ENCODE peak calls at places on chromosomes 6 and 20, in eight cellular contexts. One of them, this sample, is unnamed.

GRCh38 chr6:169776379-169776778 is 25.0 kb downstream of the ERMARD start:
- DNase-seq in activated T-helper 1 cell treated with anti-CD3 and anti-CD28 coated beads, Interleukin-2, amount 50 U/mL, for 16 hours: no peak
- DNase-seq in renal cortical epithelial cell: no peak
- DNase-seq in GM12865: no peak
- DNase-seq in NCI-H2081 treated with DMSO at 0.1 percent for 48 hours: no peak
- DNase-seq in stomach: no peak
- DNase-seq in endothelial cell: no peak
- DNase-seq in AG09309: no peak
- DNase-seq in this sample: no peak

GRCh38 chr6:167762259-167762962 is 64.3 kb upstream of the AFDN start:
- DNase-seq in activated T-helper 1 cell treated with anti-CD3 and anti-CD28 coated beads, Interleukin-2, amount 50 U/mL, for 16 hours: no peak
- DNase-seq in renal cortical epithelial cell: no peak
- DNase-seq in GM12865: no peak
- DNase-seq in NCI-H2081 treated with DMSO at 0.1 percent for 48 hours: no peak
- DNase-seq in stomach: no peak
- DNase-seq in endothelial cell: no peak
- DNase-seq in AG09309: no peak
- DNase-seq in this sample: no peak

GRCh38 chr6:111503660-111504059 is 20.6 kb upstream of the REV3L start:
- DNase-seq in activated T-helper 1 cell treated with anti-CD3 and anti-CD28 coated beads, Interleukin-2, amount 50 U/mL, for 16 hours: no peak
- DNase-seq in renal cortical epithelial cell: no peak
- DNase-seq in GM12865: no peak
- DNase-seq in NCI-H2081 treated with DMSO at 0.1 percent for 48 hours: no peak
- DNase-seq in stomach: no peak
- DNase-seq in endothelial cell: no peak
- DNase-seq in AG09309: no peak
- DNase-seq in this sample: no peak

GRCh38 chr6:37314803-37315515 is 38.8 kb upstream of the RNF8 start:
- DNase-seq in activated T-helper 1 cell treated with anti-CD3 and anti-CD28 coated beads, Interleukin-2, amount 50 U/mL, for 16 hours: no peak
- DNase-seq in renal cortical epithelial cell: peak
- DNase-seq in GM12865: peak
- DNase-seq in NCI-H2081 treated with DMSO at 0.1 percent for 48 hours: no peak
- DNase-seq in stomach: peak
- DNase-seq in endothelial cell: peak
- DNase-seq in AG09309: no peak
- DNase-seq in this sample: peak

GRCh38 chr20:38260025-38260377 is 534 bp downstream of the KIAA1755 start:
- DNase-seq in activated T-helper 1 cell treated with anti-CD3 and anti-CD28 coated beads, Interleukin-2, amount 50 U/mL, for 16 hours: no peak
- DNase-seq in renal cortical epithelial cell: no peak
- DNase-seq in GM12865: no peak
- DNase-seq in NCI-H2081 treated with DMSO at 0.1 percent for 48 hours: no peak
- DNase-seq in stomach: no peak
- DNase-seq in endothelial cell: no peak
- DNase-seq in AG09309: no peak
- DNase-seq in this sample: no peak

GRCh38 chr6:147135211-147135672 is 69.0 kb upstream of the STXBP5 start:
- DNase-seq in activated T-helper 1 cell treated with anti-CD3 and anti-CD28 coated beads, Interleukin-2, amount 50 U/mL, for 16 hours: no peak
- DNase-seq in renal cortical epithelial cell: peak
- DNase-seq in GM12865: no peak
- DNase-seq in NCI-H2081 treated with DMSO at 0.1 percent for 48 hours: no peak
- DNase-seq in stomach: no peak
- DNase-seq in endothelial cell: no peak
- DNase-seq in AG09309: peak
- DNase-seq in this sample: no peak

GRCh38 chr6:161091972-161092701 is 100.6 kb downstream of the MAP3K4 start:
- DNase-seq in activated T-helper 1 cell treated with anti-CD3 and anti-CD28 coated beads, Interleukin-2, amount 50 U/mL, for 16 hours: no peak
- DNase-seq in renal cortical epithelial cell: peak
- DNase-seq in GM12865: no peak
- DNase-seq in NCI-H2081 treated with DMSO at 0.1 percent for 48 hours: no peak
- DNase-seq in stomach: no peak
- DNase-seq in endothelial cell: no peak
- DNase-seq in AG09309: peak
- DNase-seq in this sample: no peak

GRCh38 chr6:5749016-5749665 is 257.6 kb downstream of the NRN1 start:
- DNase-seq in activated T-helper 1 cell treated with anti-CD3 and anti-CD28 coated beads, Interleukin-2, amount 50 U/mL, for 16 hours: no peak
- DNase-seq in renal cortical epithelial cell: no peak
- DNase-seq in GM12865: no peak
- DNase-seq in NCI-H2081 treated with DMSO at 0.1 percent for 48 hours: no peak
- DNase-seq in stomach: no peak
- DNase-seq in endothelial cell: no peak
- DNase-seq in AG09309: no peak
- DNase-seq in this sample: no peak

GRCh38 chr20:37355252-37356180 is 9.6 kb downstream of the SRC start:
- DNase-seq in activated T-helper 1 cell treated with anti-CD3 and anti-CD28 coated beads, Interleukin-2, amount 50 U/mL, for 16 hours: no peak
- DNase-seq in renal cortical epithelial cell: no peak
- DNase-seq in GM12865: no peak
- DNase-seq in NCI-H2081 treated with DMSO at 0.1 percent for 48 hours: no peak
- DNase-seq in stomach: no peak
- DNase-seq in endothelial cell: no peak
- DNase-seq in AG09309: no peak
- DNase-seq in this sample: no peak

GRCh38 chr6:3232017-3232838 is 4.8 kb upstream of the TUBB2B start:
- DNase-seq in activated T-helper 1 cell treated with anti-CD3 and anti-CD28 coated beads, Interleukin-2, amount 50 U/mL, for 16 hours: no peak
- DNase-seq in renal cortical epithelial cell: no peak
- DNase-seq in GM12865: no peak
- DNase-seq in NCI-H2081 treated with DMSO at 0.1 percent for 48 hours: no peak
- DNase-seq in stomach: no peak
- DNase-seq in endothelial cell: no peak
- DNase-seq in AG09309: no peak
- DNase-seq in this sample: no peak

GRCh38 chr6:132404736-132405135 is 3.5 kb upstream of the MOXD1 start:
- DNase-seq in activated T-helper 1 cell treated with anti-CD3 and anti-CD28 coated beads, Interleukin-2, amount 50 U/mL, for 16 hours: no peak
- DNase-seq in renal cortical epithelial cell: peak
- DNase-seq in GM12865: no peak
- DNase-seq in NCI-H2081 treated with DMSO at 0.1 percent for 48 hours: no peak
- DNase-seq in stomach: no peak
- DNase-seq in endothelial cell: no peak
- DNase-seq in AG09309: no peak
- DNase-seq in this sample: peak

GRCh38 chr20:4891997-4892396 is 109.3 kb downstream of the SLC23A2 start:
- DNase-seq in activated T-helper 1 cell treated with anti-CD3 and anti-CD28 coated beads, Interleukin-2, amount 50 U/mL, for 16 hours: no peak
- DNase-seq in renal cortical epithelial cell: no peak
- DNase-seq in GM12865: no peak
- DNase-seq in NCI-H2081 treated with DMSO at 0.1 percent for 48 hours: no peak
- DNase-seq in stomach: no peak
- DNase-seq in endothelial cell: no peak
- DNase-seq in AG09309: no peak
- DNase-seq in this sample: no peak

GRCh38 chr6:111642463-111643158 is 36.9 kb upstream of the TRAF3IP2 start:
- DNase-seq in activated T-helper 1 cell treated with anti-CD3 and anti-CD28 coated beads, Interleukin-2, amount 50 U/mL, for 16 hours: no peak
- DNase-seq in renal cortical epithelial cell: peak
- DNase-seq in GM12865: peak
- DNase-seq in NCI-H2081 treated with DMSO at 0.1 percent for 48 hours: no peak
- DNase-seq in stomach: peak
- DNase-seq in endothelial cell: peak
- DNase-seq in AG09309: no peak
- DNase-seq in this sample: peak

GRCh38 chr6:38955876-38956275 is 92.7 kb upstream of the GLP1R start:
- DNase-seq in activated T-helper 1 cell treated with anti-CD3 and anti-CD28 coated beads, Interleukin-2, amount 50 U/mL, for 16 hours: no peak
- DNase-seq in renal cortical epithelial cell: no peak
- DNase-seq in GM12865: no peak
- DNase-seq in NCI-H2081 treated with DMSO at 0.1 percent for 48 hours: no peak
- DNase-seq in stomach: no peak
- DNase-seq in endothelial cell: no peak
- DNase-seq in AG09309: no peak
- DNase-seq in this sample: no peak

GRCh38 chr6:90375681-90376439 is 79.2 kb upstream of the BACH2 start:
- DNase-seq in activated T-helper 1 cell treated with anti-CD3 and anti-CD28 coated beads, Interleukin-2, amount 50 U/mL, for 16 hours: no peak
- DNase-seq in renal cortical epithelial cell: peak
- DNase-seq in GM12865: no peak
- DNase-seq in NCI-H2081 treated with DMSO at 0.1 percent for 48 hours: no peak
- DNase-seq in stomach: no peak
- DNase-seq in endothelial cell: no peak
- DNase-seq in AG09309: peak
- DNase-seq in this sample: peak

GRCh38 chr20:23023621-23024187 is 11.4 kb upstream of the SSTR4 start:
- DNase-seq in activated T-helper 1 cell treated with anti-CD3 and anti-CD28 coated beads, Interleukin-2, amount 50 U/mL, for 16 hours: no peak
- DNase-seq in renal cortical epithelial cell: peak
- DNase-seq in GM12865: no peak
- DNase-seq in NCI-H2081 treated with DMSO at 0.1 percent for 48 hours: no peak
- DNase-seq in stomach: no peak
- DNase-seq in endothelial cell: no peak
- DNase-seq in AG09309: no peak
- DNase-seq in this sample: no peak

GRCh38 chr6:2185056-2185455 is 60.3 kb downstream of the GMDS start:
- DNase-seq in activated T-helper 1 cell treated with anti-CD3 and anti-CD28 coated beads, Interleukin-2, amount 50 U/mL, for 16 hours: no peak
- DNase-seq in renal cortical epithelial cell: no peak
- DNase-seq in GM12865: no peak
- DNase-seq in NCI-H2081 treated with DMSO at 0.1 percent for 48 hours: no peak
- DNase-seq in stomach: no peak
- DNase-seq in endothelial cell: no peak
- DNase-seq in AG09309: no peak
- DNase-seq in this sample: no peak

GRCh38 chr6:100906325-100906724 is 25.2 kb upstream of the ASCC3 start:
- DNase-seq in activated T-helper 1 cell treated with anti-CD3 and anti-CD28 coated beads, Interleukin-2, amount 50 U/mL, for 16 hours: no peak
- DNase-seq in renal cortical epithelial cell: no peak
- DNase-seq in GM12865: no peak
- DNase-seq in NCI-H2081 treated with DMSO at 0.1 percent for 48 hours: no peak
- DNase-seq in stomach: no peak
- DNase-seq in endothelial cell: no peak
- DNase-seq in AG09309: no peak
- DNase-seq in this sample: no peak

GRCh38 chr6:11275598-11275997 is 43.1 kb upstream of the NEDD9 start:
- DNase-seq in activated T-helper 1 cell treated with anti-CD3 and anti-CD28 coated beads, Interleukin-2, amount 50 U/mL, for 16 hours: no peak
- DNase-seq in renal cortical epithelial cell: peak
- DNase-seq in GM12865: peak
- DNase-seq in NCI-H2081 treated with DMSO at 0.1 percent for 48 hours: no peak
- DNase-seq in stomach: no peak
- DNase-seq in endothelial cell: no peak
- DNase-seq in AG09309: no peak
- DNase-seq in this sample: peak

GRCh38 chr20:48779435-48779834 is 48.4 kb downstream of the PREX1 start:
- DNase-seq in activated T-helper 1 cell treated with anti-CD3 and anti-CD28 coated beads, Interleukin-2, amount 50 U/mL, for 16 hours: no peak
- DNase-seq in renal cortical epithelial cell: no peak
- DNase-seq in GM12865: no peak
- DNase-seq in NCI-H2081 treated with DMSO at 0.1 percent for 48 hours: no peak
- DNase-seq in stomach: no peak
- DNase-seq in endothelial cell: no peak
- DNase-seq in AG09309: no peak
- DNase-seq in this sample: no peak

GRCh38 chr6:147023581-147023980 is 180.6 kb upstream of the STXBP5 start:
- DNase-seq in activated T-helper 1 cell treated with anti-CD3 and anti-CD28 coated beads, Interleukin-2, amount 50 U/mL, for 16 hours: no peak
- DNase-seq in renal cortical epithelial cell: no peak
- DNase-seq in GM12865: no peak
- DNase-seq in NCI-H2081 treated with DMSO at 0.1 percent for 48 hours: no peak
- DNase-seq in stomach: no peak
- DNase-seq in endothelial cell: no peak
- DNase-seq in AG09309: no peak
- DNase-seq in this sample: no peak

GRCh38 chr6:37548067-37548674 is 48.5 kb upstream of the CCDC167 start:
- DNase-seq in activated T-helper 1 cell treated with anti-CD3 and anti-CD28 coated beads, Interleukin-2, amount 50 U/mL, for 16 hours: no peak
- DNase-seq in renal cortical epithelial cell: no peak
- DNase-seq in GM12865: no peak
- DNase-seq in NCI-H2081 treated with DMSO at 0.1 percent for 48 hours: no peak
- DNase-seq in stomach: no peak
- DNase-seq in endothelial cell: no peak
- DNase-seq in AG09309: no peak
- DNase-seq in this sample: no peak

GRCh38 chr20:1808101-1808500 is 87.1 kb upstream of the SIRPA start:
- DNase-seq in activated T-helper 1 cell treated with anti-CD3 and anti-CD28 coated beads, Interleukin-2, amount 50 U/mL, for 16 hours: no peak
- DNase-seq in renal cortical epithelial cell: no peak
- DNase-seq in GM12865: no peak
- DNase-seq in NCI-H2081 treated with DMSO at 0.1 percent for 48 hours: no peak
- DNase-seq in stomach: no peak
- DNase-seq in endothelial cell: no peak
- DNase-seq in AG09309: no peak
- DNase-seq in this sample: no peak